ENCODE peak calls at places on chromosomes 12 and 14, in six cellular contexts. K is aorta; H is left lung; V is NCI-H187; Z is SW 1271; I is stimulated activated CD4-positive, alpha-beta T cell treated with anti-CD3 and anti-CD28 coated beads, Interleukin-1b, Interleukin-23, amount 100 ng/mL, for 24 hours. A is an unnamed sample.

GRCh38 chr14:96852823-96853422 is 55.7 kb downstream of the VRK1 start:
- DNase-seq in K (no peak), H (no peak), V (peak; percentile 2), Z (peak; percentile 61), I (no peak), A (no peak)

GRCh38 chr12:124760548-124760947 is 103.1 kb downstream of the SCARB1 start:
- DNase-seq in K (no peak), H (no peak), V (no peak), Z (no peak), I (no peak), A (no peak)

GRCh38 chr14:21711360-21711961 is 37.8 kb upstream of the OR4E1 start:
- DNase-seq in K (no peak), H (no peak), V (peak; percentile 26), Z (peak; percentile 63), I (no peak), A (no peak)

GRCh38 chr12:91984571-91984970 is 161.1 kb downstream of the BTG1 start:
- DNase-seq in K (no peak), H (no peak), V (no peak), Z (no peak), I (no peak), A (no peak)

GRCh38 chr14:102726191-102726949 is 50.9 kb upstream of the TRAF3 start:
- DNase-seq in K (no peak), H (no peak), V (no peak), Z (no peak), I (no peak), A (peak; percentile 40)

GRCh38 chr12:7716391-7716790 is 5.2 kb downstream of the DPPA3 start:
- DNase-seq in K (no peak), H (no peak), V (no peak), Z (peak; percentile 41), I (no peak), A (no peak)

GRCh38 chr12:132578826-132579225 is 31.6 kb downstream of the LRCOL1 start:
- DNase-seq in K (no peak), H (no peak), V (no peak), Z (no peak), I (no peak), A (no peak)

GRCh38 chr12:48818831-48819590 is 715 bp downstream of the CACNB3 start:
- DNase-seq in K (peak; percentile 83), H (peak; percentile 46), V (peak; percentile 56), Z (peak; percentile 53), I (no peak), A (no peak)

GRCh38 chr14:101888182-101888581 is 76.2 kb upstream of the DYNC1H1 start:
- DNase-seq in K (no peak), H (no peak), V (no peak), Z (no peak), I (no peak), A (no peak)

A was measured in Right ventricle myocardium inferior.